ENCODE peak calls at places on chromosomes 11 and 22, in four cellular contexts. B is K562, S is WTC11, O is HepG2. W is an unnamed sample.

GRCh38 chr11:125637840-125638239 is 12.9 kb downstream of the CHEK1 start:
- DNase-seq in S (no peak), O (no peak), B (no peak), W (no peak)

GRCh38 chr11:57336111-57336666 is 497 bp upstream of the SSRP1 start:
- DNase-seq in O (no peak), S (no peak), B (no peak), W (no peak)

GRCh38 chr11:22065472-22065871 is 127.4 kb upstream of the ANO5 start:
- DNase-seq in B (no peak), S (no peak), O (no peak), W (no peak)

GRCh38 chr11:92226331-92227232 is 2.0 kb downstream of the FAT3 start:
- DNase-seq in B (no peak), S (peak), O (no peak), W (no peak)

GRCh38 chr11:117064275-117064674 is 34.0 kb downstream of the SIK3 start:
- DNase-seq in B (no peak), O (no peak), S (no peak), W (no peak)

GRCh38 chr11:67322049-67322448 is 18.7 kb downstream of the SSH3 start:
- DNase-seq in B (no peak), S (no peak), O (no peak), W (no peak)

GRCh38 chr11:95788921-95789505 is 569 bp downstream of the FAM76B start:
- DNase-seq in O (peak), B (peak), S (peak), W (no peak)

GRCh38 chr11:114774599-114775365 is 96.5 kb downstream of the NXPE2 start:
- DNase-seq in S (peak), B (peak), O (peak), W (no peak)

GRCh38 chr22:22702159-22702873 is 57.9 kb downstream of the GGTLC2 start:
- DNase-seq in O (no peak), S (peak), B (no peak), W (no peak)

GRCh38 chr11:134515081-134515960 is 103.3 kb upstream of the B3GAT1 start:
- DNase-seq in S (no peak), O (no peak), B (no peak), W (no peak)

GRCh38 chr11:96393753-96394348 is 4.0 kb downstream of the JRKL start:
- DNase-seq in S (no peak), B (peak), O (peak), W (peak)

GRCh38 chr11:132888226-132888625 is 644.1 kb downstream of the OPCML start:
- DNase-seq in B (no peak), S (no peak), O (no peak), W (no peak)

GRCh38 chr22:46815896-46816721 is 53.7 kb downstream of the TBC1D22A start:
- DNase-seq in O (peak), B (peak), S (no peak), W (no peak)

GRCh38 chr11:364991-365390 is 4.3 kb upstream of the B4GALNT4 start:
- DNase-seq in O (no peak), S (no peak), B (no peak), W (no peak)

GRCh38 chr22:39368402-39368801 is 18.6 kb downstream of the SYNGR1 start:
- DNase-seq in B (no peak), S (no peak), O (no peak), W (no peak)

GRCh38 chr22:49014227-49015201 is 813.2 kb downstream of the BRD1 start:
- DNase-seq in O (no peak), S (no peak), B (no peak), W (no peak)

GRCh38 chr11:62921573-62922188 is 518 bp upstream of the CHRM1 start:
- DNase-seq in O (no peak), S (no peak), B (peak), W (no peak)

GRCh38 chr22:41920271-41920976 is 5.5 kb upstream of the SHISA8 start:
- DNase-seq in S (no peak), O (no peak), B (no peak), W (no peak)
- TF ChIP-seq CBFB in S (no peak), O (no peak), B (no peak), W (no peak)

GRCh38 chr11:12291313-12291712 is 86.1 kb upstream of the PARVA start:
- DNase-seq in B (no peak), O (no peak), S (no peak), W (no peak)

GRCh38 chr11:12288934-12289666 is 88.3 kb upstream of the PARVA start:
- DNase-seq in B (no peak), O (no peak), S (peak), W (no peak)

GRCh38 chr11:12288212-12288933 is 89.0 kb upstream of the PARVA start:
- DNase-seq in B (peak), S (peak), O (peak), W (no peak)

GRCh38 chr11:12290477-12290922 is 86.9 kb upstream of the PARVA start:
- DNase-seq in S (no peak), O (no peak), B (no peak), W (no peak)

GRCh38 chr11:12289667-12290476 is 87.5 kb upstream of the PARVA start:
- DNase-seq in B (no peak), S (no peak), O (no peak), W (no peak)
- TF ChIP-seq CBFB in B (no peak), S (no peak), O (no peak), W (no peak)

GRCh38 chr22:17853066-17853465 is 78.8 kb upstream of the BID start:
- DNase-seq in O (no peak), B (no peak), S (no peak), W (no peak)
- TF ChIP-seq CBFB in O (no peak), B (no peak), S (no peak), W (no peak)

DNA sequence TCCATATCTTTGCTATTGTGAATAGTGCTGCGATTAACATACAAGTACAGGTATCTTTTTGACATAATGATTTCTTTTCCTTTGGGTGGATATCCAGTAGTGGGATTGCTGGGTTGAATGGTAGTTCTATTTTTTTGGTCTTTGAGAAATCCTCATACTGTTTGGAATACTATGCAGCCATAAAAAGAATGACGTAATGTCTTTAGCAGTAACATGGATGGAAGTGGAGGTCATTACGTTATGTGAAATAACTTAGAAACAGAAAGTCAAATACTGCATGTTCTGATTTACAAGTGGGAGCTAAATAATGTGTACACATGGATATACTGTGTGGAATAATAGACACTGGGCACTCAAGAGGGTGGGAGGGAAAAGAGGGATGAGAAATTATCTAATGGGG is 4.0 kb upstream of the MMP10 start:
- DNase-seq in B (no peak), S (no peak), O (no peak), W (no peak)
- TF ChIP-seq CBFB in B (no peak), S (no peak), O (no peak), W (no peak)

GRCh38 chr11:128800871-128801417 is 66.2 kb downstream of the KCNJ1 start:
- DNase-seq in O (no peak), S (no peak), B (no peak), W (no peak)

GRCh38 chr11:128806496-128807261 is 60.4 kb downstream of the KCNJ1 start:
- DNase-seq in O (no peak), B (no peak), S (no peak), W (no peak)

GRCh38 chr11:128804481-128804880 is 62.6 kb downstream of the KCNJ1 start:
- DNase-seq in S (no peak), O (no peak), B (no peak), W (no peak)

GRCh38 chr11:128803440-128803839 is 63.7 kb downstream of the KCNJ1 start:
- DNase-seq in O (no peak), S (no peak), B (no peak), W (no peak)

GRCh38 chr11:128802358-128802981 is 64.6 kb downstream of the KCNJ1 start:
- DNase-seq in B (no peak), S (peak), O (no peak), W (no peak)
- TF ChIP-seq CBFB in B (no peak), S (no peak), O (no peak), W (no peak)

GRCh38 chr22:40654522-40655167 is 18.1 kb upstream of the MRTFA start:
- DNase-seq in S (no peak), B (peak), O (no peak), W (no peak)
- TF ChIP-seq CBFB in S (no peak), B (no peak), O (no peak), W (no peak)

GRCh38 chr11:127524618-127525017 is 524.0 kb upstream of the KIRREL3 start:
- DNase-seq in O (no peak), S (no peak), B (no peak), W (no peak)

GRCh38 chr11:127521413-127521812 is 520.8 kb upstream of the KIRREL3 start:
- DNase-seq in B (no peak), O (no peak), S (no peak), W (no peak)
- TF ChIP-seq CBFB in B (no peak), O (no peak), S (no peak), W (no peak)

GRCh38 chr11:5597953-5598352 is 1.5 kb downstream of the TRIM6 start:
- DNase-seq in O (no peak), B (no peak), S (no peak), W (no peak)

GRCh38 chr11:5592615-5593014 is 3.8 kb upstream of the TRIM6 start:
- DNase-seq in B (no peak), S (no peak), O (no peak), W (no peak)

GRCh38 chr11:5593146-5593545 is 3.3 kb upstream of the TRIM6 start:
- DNase-seq in B (no peak), S (no peak), O (no peak), W (no peak)

GRCh38 chr11:5600374-5600851 is 4.0 kb downstream of the TRIM6 start:
- DNase-seq in B (peak), O (peak), S (peak), W (peak)

GRCh38 chr11:5596611-5597201 is at the start of gene TRIM6:
- DNase-seq in S (peak), B (peak), O (no peak), W (no peak)
- TF ChIP-seq CBFB in S (no peak), B (no peak), O (no peak), W (no peak)

DNA sequence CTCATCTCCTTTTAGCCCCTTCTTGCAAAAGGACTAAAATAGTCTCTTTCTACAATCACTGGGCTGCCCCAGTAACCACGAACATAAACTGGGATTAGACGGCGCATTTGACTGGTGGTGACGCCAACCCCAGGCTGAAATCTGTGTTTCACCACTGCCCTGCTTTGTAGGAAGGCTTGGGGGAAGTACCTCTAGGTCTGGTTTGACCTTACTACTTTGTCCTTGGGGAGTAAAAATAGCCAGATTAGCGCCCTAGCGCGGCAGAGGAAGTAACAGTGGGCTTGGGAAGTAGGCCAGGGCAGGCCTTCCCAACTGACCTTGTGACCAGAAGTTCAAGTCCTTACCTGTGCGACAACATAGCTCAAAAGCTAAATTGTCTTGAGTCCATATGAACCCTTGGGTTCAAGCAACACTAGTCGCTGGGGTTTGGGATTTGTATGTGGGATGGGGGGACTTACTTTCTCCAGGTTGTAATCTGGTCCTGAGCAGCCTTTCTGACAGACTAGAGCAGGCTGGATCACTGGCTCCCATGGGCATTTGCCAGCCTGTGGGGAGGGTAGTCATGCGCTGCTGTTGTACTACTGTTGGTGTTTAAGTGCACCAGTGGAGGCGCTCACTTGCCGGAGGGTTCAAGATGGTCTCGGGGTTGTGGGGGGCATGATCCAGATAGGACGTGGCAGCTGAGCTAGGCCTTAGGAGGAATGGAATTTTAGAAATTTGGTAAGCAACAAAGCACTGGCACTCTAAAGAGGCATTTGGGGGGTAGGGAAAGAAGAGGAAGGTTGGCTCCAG is 953 bp upstream of the PACS1 start:
- DNase-seq in B (no peak), O (peak), S (peak), W (no peak)
- TF ChIP-seq CBFB in B (no peak), O (no peak), S (no peak), W (peak)

W was measured in GM12878.